ENCODE peak calls at places on chromosomes 6 and 20, in five cellular contexts. B, Z, T, V and P are unnamed samples.

GRCh38 chr6:157629220-157629619 is 193.8 kb upstream of the SNX9 start:
- DNase-seq in B (no peak), Z (no peak), T (no peak), V (no peak), P (peak)

GRCh38 chr6:100276311-100277057 is 188.2 kb downstream of the SIM1 start:
- DNase-seq in B (no peak), Z (no peak), T (no peak), V (no peak), P (no peak)

GRCh38 chr6:154740658-154741057 is 7.4 kb downstream of the SCAF8 start:
- DNase-seq in B (no peak), Z (no peak), T (no peak), V (no peak), P (no peak)

GRCh38 chr20:31695849-31696804 is 26.5 kb downstream of the BCL2L1 start:
- DNase-seq in B (peak), Z (no peak), T (no peak), V (no peak), P (peak)

GRCh38 chr20:58877374-58878360 is 25.2 kb downstream of the GNAS start:
- DNase-seq in B (no peak), Z (no peak), T (peak), V (no peak), P (no peak)

GRCh38 chr20:19609642-19610223 is 148.3 kb upstream of the RIN2 start:
- DNase-seq in B (peak), Z (no peak), T (no peak), V (no peak), P (no peak)

GRCh38 chr20:13487202-13487601 is 151.5 kb downstream of the TASP1 start:
- DNase-seq in B (no peak), Z (no peak), T (no peak), V (no peak), P (no peak)

GRCh38 chr6:14827366-14827765 is 418.5 kb upstream of the JARID2 start:
- DNase-seq in B (no peak), Z (no peak), T (no peak), V (no peak), P (no peak)

GRCh38 chr6:38169221-38169674 is 349.7 kb downstream of the ZFAND3 start:
- DNase-seq in B (no peak), Z (no peak), T (no peak), V (no peak), P (no peak)

GRCh38 chr6:153616506-153616905 is 422.5 kb upstream of the OPRM1 start:
- DNase-seq in B (no peak), Z (no peak), T (no peak), V (no peak), P (no peak)

GRCh38 chr6:11491998-11492397 is 45.6 kb upstream of the TMEM170B start:
- DNase-seq in B (no peak), Z (no peak), T (no peak), V (no peak), P (no peak)

GRCh38 chr6:96074006-96074405 is 58.2 kb downstream of the FUT9 start:
- DNase-seq in B (no peak), Z (no peak), T (no peak), V (no peak), P (no peak)

GRCh38 chr6:114581293-114581692 is 238.5 kb upstream of the HS3ST5 start:
- DNase-seq in B (no peak), Z (no peak), T (no peak), V (no peak), P (no peak)

GRCh38 chr20:1462834-1463233 is 3.8 kb downstream of the NSFL1C start:
- DNase-seq in B (no peak), Z (no peak), T (no peak), V (peak), P (no peak)

GRCh38 chr20:48761023-48761785 is 66.6 kb downstream of the PREX1 start:
- DNase-seq in B (no peak), Z (no peak), T (no peak), V (no peak), P (no peak)

GRCh38 chr6:87154641-87155271 is 609 bp upstream of the ZNF292 start:
- DNase-seq in B (no peak), Z (peak), T (peak), V (peak), P (peak)

GRCh38 chr20:4728121-4728520 is 6.4 kb downstream of the PRND start:
- DNase-seq in B (no peak), Z (no peak), T (no peak), V (no peak), P (peak)

GRCh38 chr6:28161410-28162079 is 19.9 kb downstream of the ZKSCAN8 start:
- DNase-seq in B (peak), Z (peak), T (peak), V (peak), P (peak)

GRCh38 chr6:142485256-142485655 is 183.4 kb downstream of the ADGRG6 start:
- DNase-seq in B (no peak), Z (no peak), T (no peak), V (no peak), P (peak)

GRCh38 chr6:56845027-56845426 is 109.9 kb upstream of the BEND6 start:
- DNase-seq in B (no peak), Z (no peak), T (no peak), V (no peak), P (no peak)

GRCh38 chr6:111417181-111417585 is 65.8 kb downstream of the REV3L start:
- DNase-seq in B (no peak), Z (no peak), T (peak), V (no peak), P (peak)

GRCh38 chr20:60999256-60999655 is 252.8 kb upstream of the CDH4 start:
- DNase-seq in B (no peak), Z (no peak), T (no peak), V (no peak), P (no peak)

GRCh38 chr6:28235912-28236452 is 10.9 kb downstream of the ZSCAN9 start:
- DNase-seq in B (no peak), Z (no peak), T (no peak), V (no peak), P (no peak)

GRCh38 chr6:92847988-92848387 is 571.4 kb downstream of the EPHA7 start:
- DNase-seq in B (no peak), Z (no peak), T (no peak), V (no peak), P (no peak)

GRCh38 chr6:109358204-109358603 is 24.1 kb downstream of the CD164 start:
- DNase-seq in B (no peak), Z (no peak), T (no peak), V (no peak), P (no peak)

GRCh38 chr6:73798592-73798991 is 102.6 kb downstream of the CD109 start:
- DNase-seq in B (peak), Z (no peak), T (no peak), V (no peak), P (peak)
- TF ChIP-seq SMC3 in B (no peak), Z (no peak), T (no peak), V (no peak), P (no peak)

DNA sequence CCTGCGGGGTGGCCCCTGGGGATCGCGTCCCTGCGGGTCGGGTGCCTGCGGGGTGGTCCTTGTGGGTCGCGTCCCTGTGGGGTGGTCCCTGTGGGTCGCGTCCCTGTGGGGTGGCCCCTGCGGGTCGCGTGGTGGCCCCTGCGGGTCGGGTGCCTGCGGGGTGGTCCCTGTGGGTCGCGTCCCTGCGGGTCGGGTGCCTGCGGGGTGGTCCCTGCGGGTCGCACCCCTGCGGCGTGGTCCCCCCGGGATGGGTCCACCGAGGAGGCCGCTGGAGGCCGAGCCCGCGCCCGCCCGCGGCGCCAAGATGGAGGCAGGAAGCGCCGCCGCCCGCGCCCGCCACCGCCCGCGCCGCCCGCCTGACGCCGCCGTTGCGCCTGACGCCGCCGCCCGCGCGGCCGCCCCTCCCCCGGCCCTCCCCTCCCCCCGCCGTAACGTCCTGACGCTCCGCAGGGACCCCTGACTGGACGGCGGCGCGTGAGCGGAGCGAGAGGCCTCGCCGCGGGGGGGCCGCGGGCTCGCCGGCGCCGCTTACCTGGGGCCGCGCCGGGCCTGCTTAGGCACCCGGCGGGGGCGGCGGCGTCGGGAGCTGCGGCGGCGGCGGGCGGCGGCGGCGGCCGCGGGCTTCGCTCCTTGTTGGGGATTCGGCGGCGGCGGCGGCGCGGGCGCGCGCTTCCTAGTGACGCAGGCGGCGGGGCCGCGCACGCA is at the start of gene GMEB2:
- DNase-seq in B (peak), Z (peak), T (peak), V (no peak), P (no peak)
- H3K9ac ChIP-seq in B (peak), Z (peak), T (peak), V (peak), P (peak)

DNA sequence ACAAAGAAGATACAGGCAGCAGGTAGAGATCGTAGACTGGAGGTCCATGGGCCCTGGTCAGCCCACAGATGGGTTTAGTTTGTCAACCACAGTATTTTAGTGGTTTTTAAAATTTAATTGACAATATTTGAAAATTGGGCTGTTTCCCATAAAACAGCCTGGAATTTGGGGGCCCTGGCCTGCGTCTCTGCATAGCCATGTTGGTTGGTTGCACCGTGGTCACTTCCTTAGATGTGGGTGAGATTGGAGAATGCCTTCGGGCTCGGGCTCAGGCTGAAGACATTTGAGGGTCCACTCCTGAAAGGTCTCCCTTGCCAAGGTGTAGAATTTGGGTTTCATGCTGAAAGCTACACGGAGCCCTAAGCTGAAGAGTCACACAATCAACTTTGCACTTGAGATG is 7.7 kb downstream of the DUSP22 start:
- DNase-seq in B (no peak), Z (no peak), T (no peak), V (no peak), P (no peak)
- TF ChIP-seq SMC3 in B (no peak), Z (no peak), T (no peak), V (no peak), P (no peak)

GRCh38 chr6:116327803-116328527 is 42.8 kb upstream of the DSE start:
- DNase-seq in B (no peak), Z (no peak), T (no peak), V (no peak), P (peak)
- H3K9ac ChIP-seq in B (no peak), Z (no peak), T (no peak), V (no peak), P (no peak)

DNA sequence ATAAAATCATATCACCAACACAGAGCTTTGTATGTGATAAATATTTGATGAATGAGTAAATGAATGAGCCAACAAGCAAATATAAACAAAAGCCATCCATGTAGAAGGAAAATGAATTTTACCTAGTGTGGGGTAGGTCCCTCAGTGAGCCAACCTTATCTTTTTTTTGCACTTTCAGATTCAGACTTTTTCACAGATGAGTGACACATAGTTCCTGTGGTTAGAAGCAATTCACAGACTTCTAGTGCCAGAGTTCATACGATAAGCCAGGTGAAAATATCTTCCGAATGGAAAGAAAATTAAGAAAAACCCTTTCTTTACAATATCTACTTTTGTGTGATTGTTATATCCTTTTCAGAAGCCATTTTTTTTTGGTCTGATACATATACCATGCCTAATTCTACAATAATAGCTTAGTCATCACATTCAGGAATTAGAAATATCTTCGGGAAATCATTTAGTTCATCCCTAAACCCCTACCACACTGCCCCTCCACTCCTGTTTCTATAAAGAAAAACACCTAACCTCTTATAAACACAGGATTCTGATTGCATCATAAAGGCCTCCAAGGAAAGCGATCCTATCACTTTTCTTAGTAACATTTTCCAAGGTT is 82.7 kb upstream of the CNR1 start:
- DNase-seq in B (no peak), Z (no peak), T (no peak), V (no peak), P (no peak)
- TF ChIP-seq SMC3 in B (no peak), Z (no peak), T (no peak), V (no peak), P (no peak)